ENCODE peak calls at places on chromosomes 16 and 17, in four cellular contexts. Q is HCT116, O is neural progenitor cell, K is MM.1S. B is an unnamed sample.

GRCh38 chr16:48632137-48632774 is 22.3 kb upstream of the N4BP1 start:
- DNase-seq in Q (no peak), O (no peak), K (no peak), B (no peak)

GRCh38 chr17:56629450-56630187 is 36.1 kb downstream of the NOG start:
- DNase-seq in Q (peak), O (peak), K (no peak), B (peak)

GRCh38 chr17:46818929-46819859 is 702 bp upstream of the WNT3 start:
- DNase-seq in Q (no peak), O (peak), K (no peak), B (peak)

GRCh38 chr17:2057714-2058520 is 3.0 kb downstream of the HIC1 start:
- DNase-seq in Q (no peak), O (no peak), K (no peak), B (peak)

GRCh38 chr16:27181020-27181419 is 22.3 kb upstream of the KDM8 start:
- DNase-seq in Q (no peak), O (no peak), K (no peak), B (peak)

GRCh38 chr16:72989203-72989991 is 58.5 kb downstream of the ZFHX3 start:
- DNase-seq in Q (peak), O (no peak), K (no peak), B (no peak)

GRCh38 chr16:80063028-80063767 is 462.7 kb upstream of the MAF start:
- DNase-seq in Q (no peak), O (no peak), K (no peak), B (no peak)

GRCh38 chr16:85628651-85629050 is 15.5 kb downstream of the GSE1 start:
- DNase-seq in Q (no peak), O (no peak), K (no peak), B (no peak)

GRCh38 chr16:85195884-85196816 is 83.9 kb upstream of the CIBAR2 start:
- DNase-seq in Q (no peak), O (no peak), K (no peak), B (no peak)

GRCh38 chr16:89764711-89765201 is 43.4 kb downstream of the ZNF276 start:
- DNase-seq in Q (no peak), O (no peak), K (peak), B (no peak)

GRCh38 chr16:263944-264343 is 11.8 kb downstream of the RGS11 start:
- DNase-seq in Q (no peak), O (no peak), K (no peak), B (no peak)

DNA sequence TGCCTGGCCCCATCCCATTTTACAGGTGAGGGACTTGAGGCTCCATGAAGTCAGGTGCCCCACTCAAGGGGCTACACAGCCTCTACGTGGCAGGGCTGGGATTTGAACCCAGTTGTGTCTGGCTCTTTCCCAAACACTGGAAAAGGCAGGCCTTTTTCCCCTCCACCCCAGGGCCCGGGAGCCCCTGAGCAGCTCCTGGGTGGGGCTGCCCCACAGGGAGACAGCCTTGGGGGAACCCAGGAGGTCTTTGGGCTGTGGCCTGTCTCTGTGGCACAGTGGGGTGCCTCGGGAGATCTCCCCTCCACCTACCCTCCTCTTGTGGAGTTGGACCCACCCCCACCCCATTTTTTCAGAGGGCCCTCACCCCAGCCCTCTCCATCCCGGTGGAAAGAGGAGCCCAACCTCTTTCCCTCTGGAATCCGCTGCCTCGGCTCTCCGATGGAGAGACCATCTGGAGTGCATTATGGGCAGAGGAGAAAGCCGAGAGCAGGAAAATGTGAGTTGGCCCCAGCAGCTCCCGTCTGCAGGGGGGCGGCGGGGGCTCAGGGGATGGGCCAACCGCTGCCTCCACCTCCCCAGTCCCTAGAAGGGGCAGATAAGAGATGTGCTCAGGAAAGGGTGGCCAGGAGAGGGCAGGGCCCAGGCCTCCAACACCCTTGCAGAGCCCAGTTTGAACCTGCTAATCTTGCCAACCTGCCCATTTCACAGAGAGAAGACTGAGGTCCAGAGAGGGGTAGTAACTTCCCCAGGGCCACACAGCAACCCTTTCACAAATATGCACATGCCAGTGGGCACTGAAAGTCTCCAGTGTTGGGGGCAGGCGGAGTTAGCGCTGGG is 15.4 kb upstream of the TMEM92 start:
- DNase-seq in Q (no peak), O (no peak), K (no peak), B (no peak)
- TF ChIP-seq EZH2phosphoT487 in Q (no peak), O (no peak), K (no peak), B (no peak)

DNA sequence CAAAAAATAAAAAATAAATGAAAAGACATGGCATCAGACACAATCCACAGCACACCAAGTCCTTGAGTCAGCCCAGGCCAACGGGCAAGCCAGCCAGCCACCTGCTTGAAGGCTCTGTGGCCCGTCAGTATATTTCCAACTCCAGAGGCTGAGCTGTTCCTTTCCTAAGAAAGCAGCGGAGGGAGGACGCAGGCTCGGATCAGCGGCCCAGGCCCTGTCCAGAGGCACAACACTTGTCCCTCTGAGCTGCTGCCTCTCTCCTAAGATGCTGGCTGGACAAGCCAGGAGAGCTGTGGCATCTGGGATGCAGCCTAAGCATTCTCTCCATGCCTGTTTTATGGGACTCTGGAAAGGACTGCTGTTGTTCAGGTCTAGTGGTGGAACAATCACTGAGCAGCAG is 14.8 kb upstream of the NLRC3 start:
- DNase-seq in Q (no peak), O (no peak), K (no peak), B (no peak)
- TF ChIP-seq EZH2phosphoT487 in Q (no peak), O (no peak), K (no peak), B (no peak)

GRCh38 chr17:19343671-19344151 is 18.8 kb downstream of the B9D1 start:
- DNase-seq in Q (no peak), O (no peak), K (no peak), B (peak)
- TF ChIP-seq EZH2phosphoT487 in Q (no peak), O (no peak), K (no peak), B (no peak)

GRCh38 chr16:76756951-76757350 is 434.0 kb upstream of the MON1B start:
- DNase-seq in Q (no peak), O (no peak), K (no peak), B (no peak)
- TF ChIP-seq EZH2phosphoT487 in Q (no peak), O (no peak), K (no peak), B (no peak)

GRCh38 chr16:54847207-54847606 is 83.5 kb upstream of the IRX5 start:
- DNase-seq in Q (no peak), O (no peak), K (no peak), B (no peak)
- TF ChIP-seq EZH2phosphoT487 in Q (no peak), O (no peak), K (no peak), B (no peak)

GRCh38 chr17:17728550-17729251 is 47.4 kb downstream of the RAI1 start:
- DNase-seq in Q (peak), O (no peak), K (no peak), B (no peak)
- TF ChIP-seq EZH2phosphoT487 in Q (no peak), O (no peak), K (no peak), B (no peak)

DNA sequence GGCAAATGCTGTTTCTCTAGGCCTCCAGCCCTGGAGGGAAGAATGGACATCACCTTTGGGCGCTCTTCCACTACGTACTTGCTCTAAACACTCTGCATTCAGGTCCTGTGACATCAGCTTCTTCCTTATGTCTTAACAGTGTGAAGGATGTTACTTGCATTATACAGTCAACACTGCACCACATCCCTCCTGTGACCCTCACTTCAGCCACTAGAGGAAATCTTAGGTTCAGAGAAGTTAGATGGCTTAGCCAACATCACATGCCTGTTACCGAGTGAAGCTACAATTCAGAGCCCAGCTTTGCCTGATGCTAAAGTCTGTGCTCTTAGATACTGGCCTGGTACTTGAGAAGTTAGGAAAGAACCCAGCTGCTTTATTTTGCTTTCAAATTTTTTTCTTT is 18.3 kb downstream of the UBFD1 start:
- DNase-seq in Q (no peak), O (no peak), K (no peak), B (peak)
- TF ChIP-seq EZH2phosphoT487 in Q (no peak), O (no peak), K (no peak), B (no peak)

B was measured in GM23338.